ENCODE peak calls at places on chromosomes 1 and 21, in eight cellular contexts. One of them, this sample, is unnamed.
A peak's percentile ranks its signal among the peaks of the same experiment; 100 is the strongest.

GRCh38 chr1:28154083-28154594 is 22.4 kb downstream of the PTAFR start:
- DNase-seq in left ventricle myocardium inferior: no peak
- DNase-seq in H4: no peak
- DNase-seq in HL-60: no peak
- DNase-seq in astrocyte of the spinal cord: no peak
- DNase-seq in GM03348: no peak
- DNase-seq in NCI-H1694 treated with DMSO at 0.1 percent for 48 hours: no peak
- DNase-seq in effector CD8-positive, alpha-beta T cell: no peak
- DNase-seq in this sample: no peak

GRCh38 chr1:201074018-201074417 is 38.2 kb downstream of the CACNA1S start:
- DNase-seq in left ventricle myocardium inferior: no peak
- DNase-seq in H4: no peak
- DNase-seq in HL-60: no peak
- DNase-seq in astrocyte of the spinal cord: no peak
- DNase-seq in GM03348: no peak
- DNase-seq in NCI-H1694 treated with DMSO at 0.1 percent for 48 hours: no peak
- DNase-seq in effector CD8-positive, alpha-beta T cell: no peak
- DNase-seq in this sample: no peak

GRCh38 chr1:180837025-180837424 is 75.7 kb upstream of the KIAA1614 start:
- DNase-seq in left ventricle myocardium inferior: no peak
- DNase-seq in H4: no peak
- DNase-seq in HL-60: no peak
- DNase-seq in astrocyte of the spinal cord: peak; percentile 48
- DNase-seq in GM03348: no peak
- DNase-seq in NCI-H1694 treated with DMSO at 0.1 percent for 48 hours: no peak
- DNase-seq in effector CD8-positive, alpha-beta T cell: no peak
- DNase-seq in this sample: no peak

GRCh38 chr1:3541465-3541864 is 69.8 kb downstream of the MEGF6 start:
- DNase-seq in left ventricle myocardium inferior: no peak
- DNase-seq in H4: no peak
- DNase-seq in HL-60: no peak
- DNase-seq in astrocyte of the spinal cord: no peak
- DNase-seq in GM03348: no peak
- DNase-seq in NCI-H1694 treated with DMSO at 0.1 percent for 48 hours: no peak
- DNase-seq in effector CD8-positive, alpha-beta T cell: no peak
- DNase-seq in this sample: no peak

GRCh38 chr1:221756830-221757551 is 15.1 kb upstream of the DUSP10 start:
- DNase-seq in left ventricle myocardium inferior: no peak
- DNase-seq in H4: no peak
- DNase-seq in HL-60: no peak
- DNase-seq in astrocyte of the spinal cord: no peak
- DNase-seq in GM03348: no peak
- DNase-seq in NCI-H1694 treated with DMSO at 0.1 percent for 48 hours: no peak
- DNase-seq in effector CD8-positive, alpha-beta T cell: no peak
- DNase-seq in this sample: peak; percentile 10

GRCh38 chr1:232571523-232571922 is 58.4 kb downstream of the SIPA1L2 start:
- DNase-seq in left ventricle myocardium inferior: no peak
- DNase-seq in H4: peak; percentile 67
- DNase-seq in HL-60: no peak
- DNase-seq in astrocyte of the spinal cord: peak; percentile 22
- DNase-seq in GM03348: no peak
- DNase-seq in NCI-H1694 treated with DMSO at 0.1 percent for 48 hours: no peak
- DNase-seq in effector CD8-positive, alpha-beta T cell: no peak
- DNase-seq in this sample: no peak

GRCh38 chr1:94068831-94069648 is 51.9 kb downstream of the ABCA4 start:
- DNase-seq in left ventricle myocardium inferior: peak; percentile 41
- DNase-seq in H4: peak; percentile 78
- DNase-seq in HL-60: no peak
- DNase-seq in astrocyte of the spinal cord: peak; percentile 91
- DNase-seq in GM03348: no peak
- DNase-seq in NCI-H1694 treated with DMSO at 0.1 percent for 48 hours: no peak
- DNase-seq in effector CD8-positive, alpha-beta T cell: no peak
- DNase-seq in this sample: no peak

GRCh38 chr1:156104065-156104810 is 10.3 kb upstream of the LMNA start:
- DNase-seq in left ventricle myocardium inferior: peak; percentile 69
- DNase-seq in H4: peak; percentile 78
- DNase-seq in HL-60: peak; percentile 48
- DNase-seq in astrocyte of the spinal cord: peak; percentile 85
- DNase-seq in GM03348: peak; percentile 87
- DNase-seq in NCI-H1694 treated with DMSO at 0.1 percent for 48 hours: peak; percentile 38
- DNase-seq in effector CD8-positive, alpha-beta T cell: peak; percentile 15
- DNase-seq in this sample: peak; percentile 90

GRCh38 chr21:25283720-25284119 is 323.6 kb downstream of the MRPL39 start:
- DNase-seq in left ventricle myocardium inferior: no peak
- DNase-seq in H4: peak; percentile 59
- DNase-seq in HL-60: no peak
- DNase-seq in astrocyte of the spinal cord: peak; percentile 37
- DNase-seq in GM03348: peak; percentile 46
- DNase-seq in NCI-H1694 treated with DMSO at 0.1 percent for 48 hours: peak; percentile 10
- DNase-seq in effector CD8-positive, alpha-beta T cell: no peak
- DNase-seq in this sample: peak; percentile 48

GRCh38 chr21:44517175-44517899 is 22.7 kb downstream of the KRTAP10-1 start:
- DNase-seq in left ventricle myocardium inferior: no peak
- DNase-seq in H4: peak; percentile 100
- DNase-seq in HL-60: no peak
- DNase-seq in astrocyte of the spinal cord: no peak
- DNase-seq in GM03348: no peak
- DNase-seq in NCI-H1694 treated with DMSO at 0.1 percent for 48 hours: no peak
- DNase-seq in effector CD8-positive, alpha-beta T cell: no peak
- DNase-seq in this sample: no peak

GRCh38 chr1:44417351-44418021 is 12.4 kb downstream of the RNF220 start:
- DNase-seq in left ventricle myocardium inferior: peak; percentile 40
- DNase-seq in H4: no peak
- DNase-seq in HL-60: peak; percentile 35
- DNase-seq in astrocyte of the spinal cord: peak; percentile 30
- DNase-seq in GM03348: peak; percentile 63
- DNase-seq in NCI-H1694 treated with DMSO at 0.1 percent for 48 hours: no peak
- DNase-seq in effector CD8-positive, alpha-beta T cell: no peak
- DNase-seq in this sample: peak; percentile 37

GRCh38 chr1:225825078-225825477 is 15.2 kb downstream of the EPHX1 start:
- DNase-seq in left ventricle myocardium inferior: no peak
- DNase-seq in H4: no peak
- DNase-seq in HL-60: no peak
- DNase-seq in astrocyte of the spinal cord: no peak
- DNase-seq in GM03348: no peak
- DNase-seq in NCI-H1694 treated with DMSO at 0.1 percent for 48 hours: no peak
- DNase-seq in effector CD8-positive, alpha-beta T cell: no peak
- DNase-seq in this sample: no peak

GRCh38 chr1:111505641-111506119 is 2.2 kb upstream of the ADORA3 start:
- DNase-seq in left ventricle myocardium inferior: no peak
- DNase-seq in H4: no peak
- DNase-seq in HL-60: peak; percentile 54
- DNase-seq in astrocyte of the spinal cord: no peak
- DNase-seq in GM03348: no peak
- DNase-seq in NCI-H1694 treated with DMSO at 0.1 percent for 48 hours: no peak
- DNase-seq in effector CD8-positive, alpha-beta T cell: no peak
- DNase-seq in this sample: no peak

This sample was measured in AG08395.